ENCODE peak calls at places on chromosomes 5 and 9, in four cellular contexts. R is dorsolateral prefrontal cortex, O is OCI-LY7, E is IMR-90. N is an unnamed sample.

GRCh38 chr9:122991370-122991830 is 42.1 kb upstream of the GPR21 start:
- DNase-seq in E (peak), O (peak), R (peak), N (peak)

GRCh38 chr5:26690511-26690910 is 347.9 kb downstream of the CDH9 start:
- DNase-seq in O (no peak), E (no peak), R (no peak), N (no peak)

GRCh38 chr5:1665231-1665630 is 134.4 kb downstream of the MRPL36 start:
- DNase-seq in O (no peak), R (no peak), E (no peak), N (no peak)

GRCh38 chr5:54807421-54807820 is 178.0 kb downstream of the ESM1 start:
- DNase-seq in R (no peak), E (peak), O (no peak), N (peak)

GRCh38 chr5:172443441-172444109 is 10.8 kb downstream of the SH3PXD2B start:
- DNase-seq in R (peak), E (peak), O (no peak), N (peak)

GRCh38 chr5:135811007-135811406 is 23.5 kb upstream of the SLC25A48 start:
- DNase-seq in O (no peak), R (no peak), E (no peak), N (no peak)

GRCh38 chr5:149735066-149735465 is 5.0 kb downstream of the PPARGC1B start:
- DNase-seq in E (no peak), R (no peak), O (no peak), N (peak)

GRCh38 chr5:149791881-149792280 is 61.8 kb downstream of the PPARGC1B start:
- DNase-seq in R (no peak), O (no peak), E (no peak), N (no peak)

GRCh38 chr5:123865641-123866040 is 353.7 kb downstream of the CSNK1G3 start:
- DNase-seq in E (no peak), R (no peak), O (no peak), N (no peak)

GRCh38 chr9:9612270-9612669 is 1000.5 kb downstream of the PTPRD start:
- DNase-seq in R (no peak), O (peak), E (no peak), N (no peak)

GRCh38 chr9:123234853-123235252 is 33.5 kb downstream of the STRBP start:
- DNase-seq in R (no peak), O (peak), E (no peak), N (no peak)

GRCh38 chr5:79845448-79846197 is 145.4 kb downstream of the MTX3 start:
- DNase-seq in R (no peak), O (no peak), E (peak), N (peak)

GRCh38 chr5:149448831-149449714 is 70.0 kb upstream of the IL17B start:
- DNase-seq in O (peak), R (no peak), E (no peak), N (no peak)

GRCh38 chr5:103369125-103370120 is 110.9 kb downstream of the MACIR start:
- DNase-seq in R (no peak), E (no peak), O (no peak), N (no peak)

GRCh38 chr5:134113908-134114875 is at the start of gene TCF7:
- DNase-seq in R (no peak), E (peak), O (peak), N (peak)

GRCh38 chr9:77793909-77794308 is 145.8 kb upstream of the GNA14 start:
- DNase-seq in O (no peak), R (no peak), E (peak), N (peak)

GRCh38 chr5:39014544-39014943 is 59.7 kb downstream of the RICTOR start:
- DNase-seq in E (peak), O (no peak), R (no peak), N (peak)

GRCh38 chr5:131289738-131290137 is 25.9 kb downstream of the CDC42SE2 start:
- DNase-seq in E (no peak), R (no peak), O (no peak), N (no peak)

GRCh38 chr9:107732781-107733529 is 243.4 kb upstream of the KLF4 start:
- DNase-seq in O (no peak), E (peak), R (no peak), N (peak)
- H3K4me3 ChIP-seq in O (no peak), E (peak), R (peak), N (peak)

GRCh38 chr9:109411818-109412352 is 86.2 kb downstream of the PTPN3 start:
- DNase-seq in E (peak), O (peak), R (no peak), N (peak)
- TF ChIP-seq CTCF in E (peak), O (peak), R (peak), N (peak)

GRCh38 chr9:95753762-95754465 is 121.6 kb upstream of the ERCC6L2 start:
- DNase-seq in O (no peak), E (no peak), R (no peak), N (no peak)
- H3K4me3 ChIP-seq in O (no peak), E (no peak), R (no peak), N (no peak)

DNA sequence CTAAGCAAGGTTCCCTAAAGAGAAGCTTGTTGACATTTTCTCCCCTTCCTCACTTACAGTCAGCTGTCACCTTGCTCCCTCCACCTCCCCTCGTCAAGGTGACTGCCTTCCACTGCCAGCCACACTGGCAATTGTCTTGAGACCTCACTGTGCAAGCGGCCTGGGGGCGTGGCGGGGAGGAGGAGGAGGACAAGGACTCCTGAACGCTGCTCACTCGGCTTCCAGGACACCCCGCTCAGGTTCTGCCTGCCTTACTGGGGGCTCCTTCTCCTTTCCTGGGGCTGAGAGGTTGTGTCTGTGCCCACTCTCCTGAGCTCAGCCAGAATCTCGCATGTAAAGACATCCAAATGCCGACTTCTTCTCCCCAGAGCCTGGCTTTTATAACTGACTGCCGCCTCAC is 60.3 kb upstream of the LRRTM2 start:
- DNase-seq in O (no peak), E (no peak), R (no peak), N (no peak)
- TF ChIP-seq CTCF in O (no peak), E (no peak), R (no peak), N (no peak)

DNA sequence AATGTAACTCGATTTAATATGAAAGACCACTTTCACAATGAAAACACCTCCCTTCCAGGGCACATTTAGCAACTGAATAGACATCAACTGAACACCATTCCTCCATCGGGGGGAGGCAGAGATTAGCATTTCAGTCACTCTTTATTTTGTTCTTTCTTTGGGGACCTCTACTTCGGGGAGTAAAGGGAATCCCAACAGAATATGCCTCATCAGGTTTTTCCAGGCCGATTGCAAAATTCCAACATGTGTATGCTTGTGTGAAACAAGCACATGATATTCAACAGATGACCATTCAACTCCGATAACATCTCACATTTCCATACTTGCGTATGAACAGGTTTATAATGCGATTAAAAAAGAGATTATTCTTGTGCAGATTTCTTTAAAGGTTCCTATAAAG is 124.2 kb upstream of the RETREG1 start:
- DNase-seq in E (peak), R (no peak), O (no peak), N (peak)
- H3K4me3 ChIP-seq in E (no peak), R (peak), O (no peak), N (peak)

DNA sequence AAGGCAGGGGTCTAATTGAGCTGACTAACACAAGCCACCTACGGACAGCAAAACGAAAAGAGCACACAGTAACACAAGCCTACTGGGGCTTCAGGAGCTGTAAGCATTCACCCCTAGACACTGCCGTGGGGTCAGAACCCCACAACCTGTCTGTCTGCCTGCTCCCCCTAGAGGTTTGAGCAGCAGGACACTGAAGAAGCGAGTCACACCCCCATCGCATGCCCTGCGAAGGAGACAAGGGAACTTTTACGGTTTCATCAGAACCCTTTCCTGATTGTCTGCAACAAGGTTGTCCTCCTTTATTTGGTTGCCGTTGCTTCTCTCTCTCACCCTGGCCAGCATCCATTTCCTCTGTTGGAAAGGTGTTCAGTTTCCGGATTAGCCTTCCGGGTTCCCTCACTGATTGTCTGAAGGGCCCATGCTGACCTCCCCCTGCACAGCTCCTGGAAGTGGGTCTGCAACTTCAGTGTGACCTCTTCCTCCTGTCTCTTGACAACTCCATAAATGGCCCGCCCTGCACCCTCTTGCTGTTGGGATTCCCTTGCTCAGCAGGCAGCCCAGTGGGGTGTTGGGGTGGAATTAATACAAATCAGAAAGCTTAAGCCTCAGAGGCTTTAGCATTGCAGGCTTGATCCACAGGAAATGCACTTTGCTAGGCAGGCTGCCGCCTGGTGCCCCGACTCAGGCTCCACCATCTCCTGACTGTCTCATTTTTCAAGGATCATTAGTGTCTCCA is 258.9 kb upstream of the TLE4 start:
- DNase-seq in E (no peak), R (no peak), O (no peak), N (no peak)
- TF ChIP-seq CTCF in E (no peak), R (no peak), O (no peak), N (no peak)

GRCh38 chr9:116153765-116154333 is at the start of gene PAPPA:
- DNase-seq in O (no peak), E (no peak), R (no peak), N (no peak)

GRCh38 chr9:116155700-116156045 is 2.1 kb downstream of the PAPPA start:
- DNase-seq in R (no peak), E (peak), O (no peak), N (no peak)

GRCh38 chr9:116152941-116153764 is 438 bp upstream of the PAPPA start:
- DNase-seq in O (no peak), E (peak), R (no peak), N (peak)

GRCh38 chr9:116154976-116155699 is 1.5 kb downstream of the PAPPA start:
- DNase-seq in R (no peak), O (no peak), E (peak), N (peak)

DNA sequence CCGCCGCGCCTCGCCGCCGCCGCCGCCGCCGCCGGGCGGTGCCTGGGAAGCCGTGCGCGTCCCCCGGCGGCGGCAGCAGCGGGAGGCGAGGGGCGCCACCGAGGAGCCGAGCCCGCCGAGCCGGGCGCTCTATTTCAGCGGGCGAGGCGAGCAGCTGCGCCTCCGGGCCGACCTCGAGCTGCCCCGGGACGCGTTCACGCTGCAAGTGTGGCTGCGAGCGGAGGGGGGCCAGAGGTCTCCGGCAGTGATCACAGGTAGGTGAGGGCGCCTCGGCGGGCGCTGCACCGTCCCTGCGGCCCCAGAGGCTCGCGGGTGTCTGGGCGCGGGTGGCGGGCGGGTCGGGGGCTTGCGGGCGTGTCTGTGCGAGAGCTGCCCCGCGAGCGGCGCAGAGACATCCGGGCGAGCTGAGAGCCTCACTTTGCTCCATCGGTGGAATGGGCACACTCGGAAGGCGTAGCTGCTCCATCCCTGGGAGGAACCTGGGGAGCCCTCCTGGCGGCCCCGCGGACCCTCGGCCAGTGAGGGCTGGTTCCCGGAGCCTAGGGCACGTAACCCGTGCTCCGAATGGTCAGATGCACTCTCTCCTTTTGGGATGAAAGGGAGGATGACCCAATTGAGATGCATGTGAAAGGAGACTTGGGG is 864 bp downstream of the PAPPA start:
- DNase-seq in E (no peak), R (no peak), O (no peak), N (peak)
- H3K4me3 ChIP-seq in E (peak), R (peak), O (no peak), N (peak)